ENCODE peak calls at places on chromosomes 2 and 18, in seven cellular contexts. V is psoas muscle; W is tibial nerve; H is cardiac fibroblast; S is CD4-positive, alpha-beta T cell; O is SK-N-SH; Z is PC-9. D is an unnamed sample.

GRCh38 chr2:181738074-181738473 is 57.8 kb upstream of the NEUROD1 start:
- DNase-seq in H (peak; percentile 24), O (no peak), Z (no peak), W (no peak), S (no peak), V (no peak), D (no peak)

GRCh38 chr18:7303306-7303705 is 72.4 kb downstream of the LRRC30 start:
- DNase-seq in H (no peak), S (no peak), V (no peak), O (no peak), W (no peak), Z (peak; percentile 14), D (no peak)

GRCh38 chr18:50737127-50737526 is 82.7 kb downstream of the MRO start:
- DNase-seq in V (no peak), Z (no peak), S (no peak), H (no peak), W (no peak), O (no peak), D (no peak)

GRCh38 chr2:202373490-202373889 is 2.6 kb upstream of the BMPR2 start:
- DNase-seq in V (no peak), H (no peak), Z (no peak), W (no peak), O (no peak), S (no peak), D (no peak)

GRCh38 chr2:167406558-167406957 is 518.3 kb downstream of the XIRP2 start:
- DNase-seq in Z (no peak), W (no peak), O (no peak), H (peak; percentile 69), V (no peak), S (no peak), D (no peak)

GRCh38 chr2:3421053-3421452 is 41.6 kb downstream of the TRAPPC12 start:
- DNase-seq in W (no peak), S (no peak), Z (no peak), H (no peak), O (no peak), V (no peak), D (no peak)

GRCh38 chr18:57223160-57223870 is 76.4 kb downstream of the BOD1L2 start:
- DNase-seq in O (no peak), W (no peak), H (no peak), Z (no peak), V (no peak), S (no peak), D (no peak)

GRCh38 chr2:226655871-226656270 is 143.7 kb downstream of the IRS1 start:
- DNase-seq in Z (no peak), H (peak; percentile 69), W (no peak), V (no peak), S (no peak), O (no peak), D (no peak)

GRCh38 chr2:41775381-41776025 is 272.3 kb upstream of the PKDCC start:
- DNase-seq in S (no peak), Z (no peak), W (no peak), V (no peak), O (no peak), H (no peak), D (no peak)

GRCh38 chr2:230160112-230160660 is 59.6 kb downstream of the SP110 start:
- DNase-seq in H (peak; percentile 66), S (peak; percentile 38), V (no peak), Z (peak; percentile 58), O (peak; percentile 71), W (no peak), D (peak; percentile 58)
- TF ChIP-seq CTCF in H (peak; percentile 80), S (peak; percentile 93), V (peak; percentile 71), Z (peak; percentile 84), O (peak; percentile 83), W (peak; percentile 45), D (peak; percentile 88)

DNA sequence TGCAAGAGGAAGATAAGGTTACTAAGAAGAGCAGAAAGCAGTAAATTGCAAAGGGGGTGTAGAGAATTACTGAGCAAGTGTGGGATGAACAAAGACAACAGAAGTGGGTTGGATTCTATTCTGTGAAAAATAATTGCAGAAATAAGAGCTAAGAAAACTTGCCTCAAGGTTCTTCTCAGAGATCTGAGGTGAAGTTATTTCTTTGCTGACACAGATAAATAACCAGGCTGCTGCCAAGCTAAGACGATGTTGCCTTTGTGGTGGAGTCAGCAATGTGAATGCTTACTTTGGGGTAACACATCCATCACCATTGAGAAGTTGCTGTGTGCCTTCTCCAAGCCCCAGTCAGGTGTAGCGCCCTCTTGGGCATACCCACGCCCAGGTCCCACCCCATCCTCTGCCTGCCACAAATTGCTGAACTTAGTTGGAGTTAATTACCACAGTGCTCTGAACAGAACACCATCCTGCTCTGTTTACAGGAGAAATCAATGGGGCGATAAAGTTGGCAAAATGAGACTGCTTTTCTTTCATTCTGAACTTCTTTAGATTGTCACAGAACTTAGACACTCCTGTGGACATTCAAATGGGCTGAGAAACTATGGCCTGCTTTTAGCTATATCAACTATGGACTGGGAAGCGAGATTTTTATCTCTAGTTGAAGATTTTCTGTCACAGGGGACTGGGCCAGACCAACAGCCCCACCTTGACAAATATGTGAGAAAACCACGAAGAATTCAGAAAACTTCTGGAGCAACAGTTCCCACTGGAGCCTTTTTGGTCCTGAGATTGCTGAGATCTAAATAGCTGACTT is 283.6 kb downstream of the TMX3 start:
- DNase-seq in H (no peak), S (no peak), V (no peak), W (no peak), O (no peak), Z (no peak), D (no peak)
- TF ChIP-seq CTCF in H (no peak), S (no peak), V (no peak), W (no peak), O (no peak), Z (no peak), D (no peak)

GRCh38 chr18:48105317-48105716 is 174.9 kb upstream of the SMAD2 start:
- DNase-seq in V (no peak), O (no peak), Z (no peak), S (no peak), W (no peak), H (no peak), D (no peak)
- TF ChIP-seq CTCF in V (no peak), O (no peak), Z (no peak), S (no peak), W (no peak), H (no peak), D (no peak)

GRCh38 chr2:160377204-160377995 is 116.2 kb downstream of the RBMS1 start:
- DNase-seq in W (no peak), V (no peak), Z (no peak), H (peak; percentile 54), O (no peak), S (no peak), D (no peak)
- TF ChIP-seq CTCF in W (no peak), V (peak; percentile 5), Z (no peak), H (peak; percentile 6), O (peak; percentile 30), S (no peak), D (no peak)

GRCh38 chr2:23813438-23813837 is 113.5 kb downstream of the ATAD2B start:
- DNase-seq in H (no peak), V (no peak), S (no peak), W (no peak), O (no peak), Z (no peak), D (no peak)
- TF ChIP-seq CTCF in H (no peak), V (no peak), S (no peak), W (no peak), O (no peak), Z (no peak), D (no peak)

DNA sequence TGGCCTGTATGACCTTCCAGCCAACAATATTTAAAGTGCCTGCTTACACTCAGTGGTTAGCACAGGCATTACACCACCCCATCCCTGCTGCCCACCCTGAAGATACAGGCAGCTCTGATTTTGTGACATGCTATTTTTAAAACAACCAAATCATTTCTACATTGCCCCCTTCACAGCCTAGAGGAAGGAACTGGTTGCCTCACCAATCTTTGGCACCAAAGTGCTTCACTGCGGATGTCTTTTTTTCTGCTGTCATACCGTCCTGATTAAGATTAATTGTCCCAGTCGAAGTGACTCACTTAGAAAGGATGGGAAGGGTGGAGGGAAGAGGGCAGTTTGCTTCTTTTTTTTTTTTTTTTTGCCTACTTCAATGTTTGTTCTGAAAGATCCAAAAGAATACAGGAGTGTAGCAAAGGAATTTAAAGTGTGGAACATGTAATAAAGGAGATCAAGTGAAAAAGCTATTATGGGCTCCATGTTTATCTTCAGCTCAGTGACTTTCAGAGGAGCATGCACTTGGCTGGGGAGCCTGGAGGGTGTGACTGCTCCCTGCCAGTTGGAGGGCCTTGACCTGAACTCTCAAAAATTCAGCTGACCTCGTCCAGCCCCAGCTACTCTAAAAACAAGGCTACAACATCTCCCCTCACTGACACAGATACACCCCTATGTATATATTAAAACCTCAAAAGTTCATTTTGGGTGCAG is 501.1 kb upstream of the TNP1 start:
- DNase-seq in V (peak; percentile 56), O (peak; percentile 25), Z (peak; percentile 37), S (no peak), W (no peak), H (peak; percentile 73), D (no peak)
- TF ChIP-seq CTCF in V (no peak), O (peak; percentile 21), Z (no peak), S (no peak), W (no peak), H (no peak), D (no peak)

DNA sequence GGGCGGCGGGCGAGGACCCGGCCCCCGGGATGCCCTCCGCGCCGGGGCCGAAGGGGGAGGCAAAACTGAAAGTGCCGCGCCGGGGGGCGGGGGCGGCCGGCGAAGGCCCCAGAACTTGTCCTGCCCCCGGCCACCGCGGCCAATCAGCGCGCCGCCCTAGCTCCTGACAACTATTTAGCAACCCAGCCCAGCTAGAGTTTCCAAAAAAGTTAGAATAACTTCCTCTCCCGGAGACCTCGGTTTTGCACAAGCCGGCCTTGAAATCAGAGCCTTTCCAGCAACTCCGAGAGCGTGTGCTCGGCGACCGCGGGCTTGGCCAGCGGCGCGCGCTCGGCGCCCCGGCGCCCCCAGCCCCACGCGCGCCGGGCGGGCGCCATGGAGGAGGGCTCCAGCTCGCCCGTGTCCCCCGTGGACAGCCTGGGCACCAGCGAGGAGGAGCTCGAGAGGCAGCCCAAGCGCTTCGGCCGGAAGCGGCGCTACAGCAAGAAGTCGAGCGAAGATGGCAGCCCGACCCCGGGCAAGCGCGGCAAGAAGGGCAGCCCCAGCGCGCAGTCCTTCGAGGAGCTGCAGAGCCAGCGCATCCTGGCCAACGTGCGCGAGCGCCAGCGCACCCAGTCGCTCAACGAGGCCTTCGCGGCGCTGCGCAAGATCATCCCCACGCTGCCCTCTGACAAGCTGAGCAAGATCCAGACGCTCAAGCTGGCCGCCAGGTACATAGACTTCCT is at the start of gene TWIST2:
- DNase-seq in H (peak; percentile 94), W (peak; percentile 84), S (no peak), Z (peak; percentile 68), V (peak; percentile 87), O (peak; percentile 56), D (no peak)
- TF ChIP-seq CTCF in H (peak; percentile 29), W (no peak), S (no peak), Z (no peak), V (no peak), O (peak; percentile 15), D (no peak)